ENCODE peak calls at places on chromosomes 1 and 21, in five cellular contexts. One of them, this sample, is unnamed.
A peak's percentile ranks its signal among the peaks of the same experiment; 100 is the strongest.

GRCh38 chr1:11407301-11407994 is 71.5 kb upstream of the DISP3 start:
- DNase-seq in tibial nerve: no peak
- DNase-seq in stomach: no peak
- DNase-seq in ovary: no peak
- DNase-seq in transverse colon: no peak
- DNase-seq in this sample: no peak

GRCh38 chr1:173329747-173330146 is 122.6 kb upstream of the TNFSF4 start:
- DNase-seq in transverse colon: no peak
- DNase-seq in tibial nerve: no peak
- DNase-seq in stomach: no peak
- DNase-seq in ovary: no peak
- DNase-seq in this sample: no peak

GRCh38 chr1:3372317-3372716 is 82.1 kb upstream of the ARHGEF16 start:
- DNase-seq in tibial nerve: no peak
- DNase-seq in stomach: no peak
- DNase-seq in ovary: no peak
- DNase-seq in transverse colon: no peak
- DNase-seq in this sample: no peak

GRCh38 chr1:243354511-243355153 is 98.8 kb downstream of the SDCCAG8 start:
- DNase-seq in stomach: no peak
- DNase-seq in ovary: no peak
- DNase-seq in tibial nerve: no peak
- DNase-seq in transverse colon: no peak
- DNase-seq in this sample: no peak

GRCh38 chr1:3065396-3065795 is 3.6 kb upstream of the PRDM16 start:
- DNase-seq in ovary: peak; percentile 8
- DNase-seq in transverse colon: no peak
- DNase-seq in stomach: peak; percentile 23
- DNase-seq in tibial nerve: no peak
- DNase-seq in this sample: no peak

GRCh38 chr1:48916121-48917069 is 139.7 kb upstream of the BEND5 start:
- DNase-seq in ovary: no peak
- DNase-seq in tibial nerve: no peak
- DNase-seq in transverse colon: no peak
- DNase-seq in stomach: no peak
- DNase-seq in this sample: no peak

GRCh38 chr1:63691672-63692425 is 82.0 kb upstream of the ROR1 start:
- DNase-seq in tibial nerve: peak; percentile 86
- DNase-seq in ovary: no peak
- DNase-seq in transverse colon: peak; percentile 62
- DNase-seq in stomach: peak; percentile 63
- DNase-seq in this sample: no peak

GRCh38 chr1:209621329-209621728 is 30.9 kb downstream of the LAMB3 start:
- DNase-seq in stomach: no peak
- DNase-seq in tibial nerve: no peak
- DNase-seq in ovary: no peak
- DNase-seq in transverse colon: peak; percentile 65
- DNase-seq in this sample: no peak

GRCh38 chr1:25003000-25003399 is 72.9 kb upstream of the RUNX3 start:
- DNase-seq in ovary: no peak
- DNase-seq in transverse colon: no peak
- DNase-seq in stomach: no peak
- DNase-seq in tibial nerve: no peak
- DNase-seq in this sample: no peak

DNA sequence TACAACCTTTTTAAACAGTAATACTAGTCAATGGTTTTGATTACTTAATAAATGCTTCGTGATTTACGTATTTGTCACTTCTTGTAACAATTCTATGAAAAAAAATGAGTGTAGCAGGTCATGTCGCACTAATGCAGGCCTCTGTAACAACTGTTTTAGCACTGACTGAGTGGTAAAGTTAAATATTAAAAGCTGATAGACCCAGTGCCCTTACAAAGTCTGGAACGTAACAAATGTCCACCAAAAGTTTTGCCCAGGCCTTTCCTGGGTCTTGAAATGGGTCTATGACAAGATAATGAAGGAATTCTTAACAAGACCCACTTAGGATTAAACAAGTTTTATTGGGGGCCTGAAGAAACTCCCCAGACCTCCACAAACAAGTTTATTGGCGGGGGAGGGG is 304.6 kb upstream of the DEPDC1 start:
- DNase-seq in stomach: no peak
- DNase-seq in transverse colon: no peak
- DNase-seq in tibial nerve: no peak
- DNase-seq in ovary: no peak
- DNase-seq in this sample: no peak
- H3K27me3 ChIP-seq in stomach: no peaks in the 10 kb centered on the region
- H3K27me3 ChIP-seq in transverse colon: no peaks in the 10 kb centered on the region
- H3K27me3 ChIP-seq in tibial nerve: no peaks in the 10 kb centered on the region
- H3K27me3 ChIP-seq in ovary: no peaks in the 10 kb centered on the region
- H3K27me3 ChIP-seq in this sample: no peaks in the 10 kb centered on the region

GRCh38 chr1:8425150-8425780 is 107.4 kb downstream of the SLC45A1 start:
- DNase-seq in ovary: no peak
- DNase-seq in transverse colon: no peak
- DNase-seq in stomach: no peak
- DNase-seq in tibial nerve: no peak
- DNase-seq in this sample: no peak
- H3K4me3 ChIP-seq in ovary: no peak overlapping the region
- H3K4me3 ChIP-seq in transverse colon: no peak overlapping the region
- H3K4me3 ChIP-seq in stomach: no peak overlapping the region
- H3K4me3 ChIP-seq in tibial nerve: no peak overlapping the region
- H3K4me3 ChIP-seq in this sample: no peak overlapping the region

GRCh38 chr21:44017601-44018000 is 5.5 kb downstream of the TRAPPC10 start:
- DNase-seq in ovary: no peak
- DNase-seq in stomach: no peak
- DNase-seq in tibial nerve: no peak
- DNase-seq in transverse colon: no peak
- DNase-seq in this sample: no peak
- TF ChIP-seq EP300 in ovary: no peak
- TF ChIP-seq EP300 in stomach: no peak
- TF ChIP-seq EP300 in tibial nerve: no peak
- TF ChIP-seq EP300 in transverse colon: no peak
- TF ChIP-seq EP300 in this sample: no peak

GRCh38 chr1:158458263-158458662 is 3.4 kb upstream of the OR10K1 start:
- DNase-seq in tibial nerve: no peak
- DNase-seq in transverse colon: no peak
- DNase-seq in stomach: no peak
- DNase-seq in ovary: no peak
- DNase-seq in this sample: no peak
- H3K27me3 ChIP-seq in tibial nerve: no peaks in the 10 kb centered on the region
- H3K27me3 ChIP-seq in transverse colon: no peaks in the 10 kb centered on the region
- H3K27me3 ChIP-seq in stomach: no peaks in the 10 kb centered on the region
- H3K27me3 ChIP-seq in ovary: no peaks in the 10 kb centered on the region
- H3K27me3 ChIP-seq in this sample: no peaks in the 10 kb centered on the region